ENCODE peak calls at places on chromosome 16, in four cellular contexts. H, U, Z and K are unnamed samples.

GRCh38 chr16:17101646-17102045 is 369.1 kb downstream of the XYLT1 start:
- DNase-seq in H (no peak), U (no peak), Z (no peak), K (no peak)

GRCh38 chr16:30185141-30185682 is 1.8 kb downstream of the CORO1A start:
- DNase-seq in H (no peak), U (no peak), Z (no peak), K (no peak)

GRCh38 chr16:75494696-75495601 is at the start of gene CHST6:
- DNase-seq in H (no peak), U (no peak), Z (no peak), K (no peak)

GRCh38 chr16:79639576-79640311 is 39.2 kb upstream of the MAF start:
- DNase-seq in H (no peak), U (no peak), Z (no peak), K (peak)

GRCh38 chr16:46638947-46639925 is 18.1 kb upstream of the SHCBP1 start:
- DNase-seq in H (no peak), U (no peak), Z (no peak), K (peak)

GRCh38 chr16:24071990-24072389 is 184.1 kb upstream of the CACNG3 start:
- DNase-seq in H (no peak), U (no peak), Z (no peak), K (no peak)

GRCh38 chr16:24976971-24977672 is 38.0 kb downstream of the ARHGAP17 start:
- DNase-seq in H (no peak), U (no peak), Z (peak), K (no peak)

GRCh38 chr16:70428178-70428998 is 10.5 kb downstream of the ST3GAL2 start:
- DNase-seq in H (peak), U (peak), Z (peak), K (peak)

GRCh38 chr16:56196381-56196780 is 5.1 kb downstream of the GNAO1 start:
- DNase-seq in H (no peak), U (no peak), Z (no peak), K (no peak)

GRCh38 chr16:53771655-53772497 is 67.9 kb downstream of the FTO start:
- DNase-seq in H (no peak), U (no peak), Z (no peak), K (no peak)

GRCh38 chr16:75095204-75095621 is 21.4 kb downstream of the LDHD start:
- DNase-seq in H (no peak), U (no peak), Z (no peak), K (no peak)

GRCh38 chr16:13935408-13935807 is 15.5 kb downstream of the ERCC4 start:
- DNase-seq in H (no peak), U (no peak), Z (no peak), K (no peak)

GRCh38 chr16:84303023-84303422 is 8.3 kb downstream of the WFDC1 start:
- DNase-seq in H (no peak), U (no peak), Z (no peak), K (peak)

GRCh38 chr16:85381738-85382592 is 231.2 kb upstream of the GSE1 start:
- DNase-seq in H (no peak), U (no peak), Z (no peak), K (no peak)

GRCh38 chr16:65083181-65083845 is 38.5 kb downstream of the CDH11 start:
- DNase-seq in H (no peak), U (no peak), Z (no peak), K (peak)

GRCh38 chr16:85461814-85462404 is 151.2 kb upstream of the GSE1 start:
- DNase-seq in H (no peak), U (no peak), Z (no peak), K (peak)

GRCh38 chr16:2204727-2205103 is 539 bp upstream of the MLST8 start:
- DNase-seq in H (no peak), U (no peak), Z (no peak), K (no peak)

GRCh38 chr16:72094266-72094610 is 591 bp downstream of the DHX38 start:
- DNase-seq in H (no peak), U (peak), Z (no peak), K (peak)